ENCODE peak calls at places on chromosome 9, in ten cellular contexts. N is stomach, R is GM12891, U is adrenal gland, G is suprapubic skin, F is IMR-90, I is uterus, Z is HCT116, H is NB4, L is tibial nerve. B is an unnamed sample.

GRCh38 chr9:2040828-2041227 is 25.7 kb downstream of the SMARCA2 start:
- DNase-seq in N (no peak), R (no peak), U (no peak), G (no peak), F (no peak), I (no peak), Z (no peak), H (no peak), L (no peak), B (no peak)

GRCh38 chr9:21974542-21975409 is 19.4 kb downstream of the CDKN2A start:
- DNase-seq in N (peak), R (no peak), U (peak), G (no peak), F (peak), I (no peak), Z (peak), H (no peak), L (no peak), B (no peak)

GRCh38 chr9:136081826-136082495 is 13.1 kb downstream of the NACC2 start:
- DNase-seq in N (no peak), R (no peak), U (no peak), G (no peak), F (no peak), I (no peak), Z (no peak), H (no peak), L (no peak), B (no peak)

GRCh38 chr9:93319992-93320490 is 131.4 kb upstream of the FAM120A start:
- DNase-seq in N (no peak), R (no peak), U (no peak), G (peak), F (no peak), I (no peak), Z (no peak), H (no peak), L (no peak), B (no peak)

GRCh38 chr9:91948423-91949292 is 1.4 kb downstream of the ROR2 start:
- DNase-seq in N (peak), R (peak), U (peak), G (peak), F (peak), I (peak), Z (peak), H (peak), L (no peak), B (no peak)

GRCh38 chr9:134068742-134069535 is 1.1 kb upstream of the BRD3 start:
- DNase-seq in N (peak), R (no peak), U (peak), G (no peak), F (peak), I (no peak), Z (no peak), H (no peak), L (no peak), B (no peak)

GRCh38 chr9:95143591-95144561 is 173.6 kb downstream of the FANCC start:
- DNase-seq in N (peak), R (no peak), U (peak), G (peak), F (peak), I (peak), Z (no peak), H (no peak), L (peak), B (no peak)

GRCh38 chr9:77011973-77012817 is 7.3 kb upstream of the FOXB2 start:
- DNase-seq in N (peak), R (no peak), U (peak), G (no peak), F (peak), I (peak), Z (peak), H (peak), L (peak), B (no peak)

GRCh38 chr9:136001231-136001630 is 40.1 kb upstream of the UBAC1 start:
- DNase-seq in N (no peak), R (no peak), U (no peak), G (no peak), F (no peak), I (no peak), Z (no peak), H (no peak), L (no peak), B (no peak)

GRCh38 chr9:34592895-34593601 is 3.5 kb upstream of the CNTFR start:
- DNase-seq in N (peak), R (no peak), U (no peak), G (peak), F (no peak), I (peak), Z (no peak), H (peak), L (peak), B (no peak)

GRCh38 chr9:1042466-1042865 is 7.7 kb upstream of the DMRT2 start:
- DNase-seq in N (no peak), R (no peak), U (no peak), G (no peak), F (no peak), I (no peak), Z (no peak), H (no peak), L (no peak), B (no peak)

GRCh38 chr9:133163559-133164208 is at the start of gene GBGT1:
- DNase-seq in N (peak), R (no peak), U (peak), G (no peak), F (no peak), I (peak), Z (no peak), H (peak), L (peak), B (peak)

GRCh38 chr9:80061940-80062339 is 490.2 kb downstream of the TLE4 start:
- DNase-seq in N (no peak), R (no peak), U (peak), G (no peak), F (peak), I (no peak), Z (no peak), H (no peak), L (no peak), B (no peak)

DNA sequence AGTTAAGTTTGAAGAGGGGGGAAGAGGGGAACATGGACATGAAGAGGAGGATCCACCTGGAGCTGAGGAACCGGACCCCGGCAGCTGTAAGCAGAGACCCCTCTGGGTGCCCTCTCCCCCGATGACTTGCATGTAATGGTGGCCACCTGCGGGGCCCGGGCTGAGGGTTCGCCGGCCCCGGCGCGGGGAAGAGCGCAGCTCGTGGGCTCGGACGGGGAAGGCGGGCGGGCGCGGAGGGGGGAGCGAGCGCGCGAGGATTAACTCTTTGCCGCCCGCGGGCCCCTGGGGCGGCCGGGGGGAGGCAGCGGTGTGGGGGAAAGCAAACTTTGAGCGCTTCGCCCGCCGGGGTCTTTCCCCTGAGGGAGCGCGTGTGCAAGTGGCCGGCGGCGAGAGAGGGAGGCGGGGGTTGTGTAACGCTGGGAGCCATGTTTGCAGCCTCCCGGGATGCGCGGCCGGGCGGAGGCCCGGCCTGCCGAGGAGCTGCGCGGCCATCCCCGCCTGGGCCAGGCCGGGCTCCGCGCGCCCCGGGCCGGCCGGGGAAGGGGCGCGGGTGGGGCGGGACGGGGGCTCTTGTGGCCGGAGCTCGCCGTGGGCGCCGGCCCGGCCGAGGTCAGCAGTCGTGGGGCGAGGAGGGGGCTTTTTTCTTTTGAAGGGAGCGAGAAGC is 515 bp downstream of the ANP32B start:
- DNase-seq in N (peak), R (peak), U (peak), G (peak), F (peak), I (no peak), Z (no peak), H (peak), L (no peak), B (peak)
- TF ChIP-seq POLR2A in N (no peak), R (peak), U (peak), G (no peak), F (peak), I (peak), Z (peak), H (no peak), L (no peak), B (peak)

DNA sequence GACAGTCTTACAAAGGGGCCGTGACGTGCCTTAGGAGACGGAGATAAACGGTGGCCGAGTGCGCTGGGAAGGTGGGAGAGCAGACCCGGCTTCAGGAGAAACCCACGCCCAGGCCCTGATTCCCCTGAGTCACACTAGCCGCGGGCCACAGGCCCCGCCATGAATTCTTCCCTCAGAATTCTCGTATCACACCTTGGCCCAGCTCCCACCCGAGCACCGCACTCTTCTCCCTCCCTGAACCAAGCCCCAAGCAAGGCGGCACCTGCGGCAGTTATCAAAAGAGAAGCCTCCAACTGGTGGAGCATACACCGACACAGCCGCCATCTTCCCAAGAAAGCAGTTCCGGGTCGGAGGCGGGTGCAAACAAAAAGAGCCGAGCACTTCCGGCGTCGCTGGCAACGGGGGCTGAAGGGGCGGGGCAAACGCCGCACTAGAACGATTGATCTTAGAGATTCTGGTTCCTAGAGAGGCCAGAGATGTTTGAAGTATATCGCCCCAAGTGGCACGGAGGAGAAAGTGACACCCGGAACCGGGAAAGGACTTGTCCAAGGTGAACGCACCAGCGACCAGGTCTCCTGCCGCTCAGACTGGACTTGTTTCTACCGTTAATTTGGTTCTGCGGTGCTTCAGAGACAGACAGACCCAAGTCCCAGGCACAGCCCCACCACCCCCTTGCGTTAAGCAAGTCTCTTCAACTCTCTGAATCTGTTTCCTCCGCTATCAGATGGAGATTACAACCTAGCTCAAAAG is at the start of gene PSMB7:
- DNase-seq in N (peak), R (peak), U (peak), G (peak), F (peak), I (peak), Z (peak), H (peak), L (peak), B (peak)
- TF ChIP-seq POLR2A in N (no peak), R (peak), U (peak), G (peak), F (peak), I (peak), Z (no peak), H (peak), L (no peak), B (peak)

DNA sequence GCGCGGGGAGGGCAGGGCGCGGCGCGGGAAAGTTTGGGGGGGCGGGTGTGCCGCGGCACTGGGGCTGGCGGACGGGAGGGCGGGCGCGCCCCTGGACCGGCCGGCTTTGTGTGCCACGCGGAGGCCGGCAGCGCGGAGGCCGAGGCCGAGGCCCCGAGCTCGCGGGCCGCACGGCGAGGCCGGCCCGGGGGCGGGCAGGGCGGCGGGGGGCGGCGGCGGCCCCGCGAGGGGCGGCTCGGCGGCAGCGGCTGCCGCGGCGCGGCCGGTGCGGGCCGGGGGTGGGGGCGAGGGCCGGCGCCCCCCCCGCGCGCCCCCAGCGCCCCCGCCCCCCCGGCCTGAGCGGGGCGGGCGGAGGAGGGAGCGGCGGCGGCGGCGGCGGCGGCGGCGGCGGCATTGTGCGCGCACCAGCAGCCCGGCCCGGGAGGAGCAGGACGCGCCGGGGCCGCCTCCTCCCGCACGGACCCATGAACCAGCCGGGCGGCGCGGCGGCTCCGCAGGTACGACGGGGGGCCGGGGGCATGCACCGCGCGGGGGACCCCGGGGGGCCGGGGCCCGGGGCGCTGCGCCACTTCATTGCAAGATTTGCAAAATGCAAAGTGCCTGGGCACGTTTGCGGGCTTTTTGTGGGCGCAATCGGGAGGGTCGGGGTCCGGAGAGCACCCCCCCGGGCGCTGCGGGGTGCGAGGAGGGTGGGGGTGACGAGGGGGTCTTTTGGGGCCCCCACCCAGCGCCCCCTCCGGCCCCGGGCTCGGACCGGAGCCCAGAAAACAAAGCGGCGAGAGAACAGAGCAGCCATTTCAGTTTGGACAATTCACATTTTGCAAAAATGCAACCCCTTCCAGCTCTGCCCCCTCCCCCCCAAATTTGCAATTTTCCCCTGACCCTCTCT is at the start of gene ZNF618:
- DNase-seq in N (peak), R (peak), U (no peak), G (no peak), F (no peak), I (no peak), Z (no peak), H (peak), L (no peak), B (peak)
- TF ChIP-seq POLR2A in N (no peak), R (no peak), U (no peak), G (no peak), F (no peak), I (no peak), Z (no peak), H (no peak), L (no peak), B (no peak)

GRCh38 chr9:125143377-125144090 is at the start of gene SCAI:
- DNase-seq in N (peak), R (peak), U (peak), G (peak), F (peak), I (peak), Z (peak), H (peak), L (peak), B (peak)
- TF ChIP-seq POLR2A in N (no peak), R (no peak), U (peak), G (no peak), F (peak), I (peak), Z (no peak), H (peak), L (no peak), B (peak)

GRCh38 chr9:127770905-127771569 is 7.4 kb downstream of the SH2D3C start:
- DNase-seq in N (peak), R (peak), U (peak), G (peak), F (peak), I (peak), Z (peak), H (peak), L (peak), B (peak)

GRCh38 chr9:127769101-127769500 is 9.4 kb downstream of the SH2D3C start:
- DNase-seq in N (no peak), R (no peak), U (no peak), G (no peak), F (no peak), I (no peak), Z (no peak), H (no peak), L (no peak), B (no peak)

GRCh38 chr9:127768666-127769065 is 9.8 kb downstream of the SH2D3C start:
- DNase-seq in N (no peak), R (no peak), U (no peak), G (no peak), F (no peak), I (no peak), Z (no peak), H (no peak), L (no peak), B (no peak)

GRCh38 chr9:127771570-127772189 is 6.8 kb downstream of the SH2D3C start:
- DNase-seq in N (no peak), R (no peak), U (no peak), G (no peak), F (no peak), I (no peak), Z (no peak), H (no peak), L (no peak), B (no peak)

GRCh38 chr9:127769985-127770904 is 8.2 kb downstream of the SH2D3C start:
- DNase-seq in N (no peak), R (no peak), U (no peak), G (no peak), F (no peak), I (no peak), Z (no peak), H (peak), L (no peak), B (no peak)
- TF ChIP-seq POLR2A in N (no peak), R (no peak), U (no peak), G (no peak), F (no peak), I (no peak), Z (no peak), H (no peak), L (no peak), B (no peak)

GRCh38 chr9:119963798-119964372 is 594.6 kb upstream of the BRINP1 start:
- DNase-seq in N (peak), R (no peak), U (no peak), G (no peak), F (peak), I (no peak), Z (peak), H (peak), L (no peak), B (no peak)
- TF ChIP-seq POLR2A in N (no peak), R (no peak), U (no peak), G (no peak), F (peak), I (no peak), Z (no peak), H (no peak), L (no peak), B (no peak)

GRCh38 chr9:3528466-3528865 is 2.7 kb upstream of the RFX3 start:
- DNase-seq in N (no peak), R (no peak), U (no peak), G (no peak), F (no peak), I (no peak), Z (no peak), H (peak), L (no peak), B (no peak)

GRCh38 chr9:3527653-3527960 is 1.8 kb upstream of the RFX3 start:
- DNase-seq in N (no peak), R (no peak), U (no peak), G (no peak), F (no peak), I (no peak), Z (no peak), H (peak), L (no peak), B (no peak)

GRCh38 chr9:3525836-3526165 is at the start of gene RFX3:
- DNase-seq in N (peak), R (peak), U (peak), G (peak), F (peak), I (peak), Z (peak), H (peak), L (peak), B (peak)

GRCh38 chr9:3526166-3526902 is 533 bp upstream of the RFX3 start:
- DNase-seq in N (peak), R (peak), U (peak), G (peak), F (peak), I (peak), Z (peak), H (peak), L (peak), B (peak)

DNA sequence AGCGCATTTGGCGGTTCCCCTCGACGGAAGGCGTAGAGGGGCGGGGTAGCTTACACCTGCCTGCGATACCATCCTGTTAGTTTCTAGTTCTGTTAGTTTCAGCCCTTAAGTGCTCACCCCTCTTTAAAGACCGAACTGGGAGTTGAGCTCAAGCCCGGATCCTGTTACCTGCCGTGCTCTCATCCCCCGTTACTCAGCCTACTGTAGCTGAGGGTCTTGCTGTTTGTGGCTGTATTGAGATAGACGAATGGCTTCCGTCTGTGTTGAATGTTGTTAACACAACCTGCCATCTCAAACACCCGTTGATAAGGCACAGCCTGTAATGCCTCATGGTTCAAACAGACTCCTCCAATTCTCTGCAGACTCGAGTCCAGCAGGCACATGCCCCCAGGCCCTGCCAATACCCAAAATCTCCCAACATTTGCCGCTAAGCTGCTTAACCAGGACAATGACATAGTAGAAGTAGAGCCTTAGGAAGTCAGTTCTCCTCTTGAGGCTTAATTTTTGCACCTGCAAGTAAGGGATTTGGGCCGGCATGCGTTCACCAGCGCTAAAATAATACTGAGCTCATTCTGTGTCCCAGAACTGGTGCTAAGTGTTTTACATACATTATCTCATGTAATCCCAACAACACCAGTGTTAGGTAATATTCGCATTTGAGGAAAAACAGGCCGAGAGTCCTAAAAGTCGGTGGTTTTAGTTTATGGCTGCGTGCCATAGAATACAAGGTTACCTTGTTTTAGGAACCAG is 1.3 kb upstream of the RFX3 start:
- DNase-seq in N (no peak), R (no peak), U (peak), G (no peak), F (peak), I (peak), Z (peak), H (peak), L (no peak), B (no peak)
- TF ChIP-seq POLR2A in N (no peak), R (no peak), U (no peak), G (no peak), F (no peak), I (no peak), Z (no peak), H (no peak), L (no peak), B (peak)

DNA sequence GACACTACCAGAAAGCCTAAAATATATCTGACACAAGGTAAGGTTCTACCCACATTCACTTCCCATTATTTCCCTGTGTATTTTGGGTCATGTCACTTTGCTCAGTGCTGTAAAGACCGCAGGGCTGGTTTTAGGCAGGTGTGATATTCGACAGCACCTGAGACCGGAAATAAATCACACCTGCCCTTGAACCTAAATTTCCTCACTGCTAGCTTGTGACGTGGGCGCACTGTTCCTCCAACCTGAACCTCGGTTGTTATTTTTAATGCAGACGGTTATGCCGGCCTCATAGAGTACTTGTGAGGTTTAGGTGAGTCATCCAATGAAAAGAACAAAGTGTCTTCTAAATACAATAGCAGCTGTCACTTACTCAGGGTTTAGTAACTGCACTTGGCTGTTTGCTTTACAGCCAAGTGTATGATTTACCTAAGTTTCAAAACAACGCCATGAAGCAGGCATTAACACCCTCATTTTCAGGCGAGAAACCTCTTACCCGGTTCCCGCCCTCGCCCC is 20.7 kb upstream of the ZNF782 start:
- DNase-seq in N (peak), R (no peak), U (no peak), G (no peak), F (peak), I (no peak), Z (peak), H (peak), L (no peak), B (no peak)
- TF ChIP-seq POLR2A in N (no peak), R (peak), U (peak), G (no peak), F (no peak), I (no peak), Z (no peak), H (no peak), L (no peak), B (no peak)

B was measured in GM12892.